ENCODE peak calls at places on chromosomes 4 and X, in five cellular contexts. H is psoas muscle, V is foreskin keratinocyte, P is left lung, M is body of pancreas. R is an unnamed sample.

GRCh38 chrX:1511150-1511549 is 25.8 kb downstream of the P2RY8 start:
- ATAC-seq in H (no peak), V (no peak), M (no peak), P (no peak), R (no peak)

GRCh38 chrX:150574824-150575409 is 6.5 kb downstream of the MTM1 start:
- ATAC-seq in H (no peak), V (peak; percentile 9), P (no peak), M (no peak), R (no peak)

GRCh38 chr4:127244515-127244914 is 388.2 kb upstream of the INTU start:
- ATAC-seq in M (no peak), V (no peak), P (no peak), H (no peak), R (no peak)

GRCh38 chr4:39649639-39650265 is 11.1 kb upstream of the SMIM14 start:
- ATAC-seq in H (no peak), V (no peak), P (no peak), M (no peak), R (no peak)

GRCh38 chrX:15242899-15243555 is 26.9 kb downstream of the ASB9 start:
- ATAC-seq in M (no peak), H (no peak), V (no peak), P (peak; percentile 65), R (no peak)

GRCh38 chr4:73650255-73650654 is 30.0 kb upstream of the RASSF6 start:
- ATAC-seq in H (no peak), P (no peak), M (no peak), V (peak; percentile 25), R (no peak)

GRCh38 chr4:83114576-83114975 is at the start of gene PLAC8:
- ATAC-seq in P (peak; percentile 24), M (no peak), V (peak; percentile 48), H (no peak), R (no peak)

GRCh38 chr4:27043200-27043599 is 182.6 kb downstream of the STIM2 start:
- ATAC-seq in V (no peak), H (no peak), M (no peak), P (no peak), R (no peak)

GRCh38 chr4:48722509-48723446 is 57.3 kb downstream of the FRYL start:
- ATAC-seq in P (no peak), H (no peak), M (no peak), V (no peak), R (no peak)

GRCh38 chr4:8528713-8529112 is 51.5 kb upstream of the GPR78 start:
- ATAC-seq in V (peak; percentile 88), M (no peak), H (no peak), P (peak; percentile 36), R (no peak)

GRCh38 chr4:47210828-47211227 is 179.5 kb downstream of the GABRB1 start:
- ATAC-seq in P (no peak), H (no peak), V (no peak), M (no peak), R (no peak)

GRCh38 chr4:71230258-71230594 is 108.6 kb upstream of the SLC4A4 start:
- ATAC-seq in P (peak; percentile 73), V (no peak), M (peak; percentile 17), H (no peak), R (no peak)

GRCh38 chr4:99300934-99301333 is 10.1 kb upstream of the ADH1A start:
- ATAC-seq in P (peak; percentile 85), M (peak; percentile 74), H (peak; percentile 62), V (no peak), R (peak; percentile 93)

GRCh38 chrX:119206203-119206602 is 29.9 kb upstream of the PGRMC1 start:
- ATAC-seq in P (no peak), V (no peak), M (no peak), H (no peak), R (no peak)

GRCh38 chrX:155666741-155667140 is 54.0 kb upstream of the TMLHE start:
- ATAC-seq in H (no peak), P (no peak), V (no peak), M (no peak), R (no peak)

GRCh38 chr4:152807294-152807829 is 27.6 kb downstream of the ARFIP1 start:
- ATAC-seq in P (no peak), H (no peak), M (no peak), V (peak; percentile 68), R (no peak)

GRCh38 chrX:11664211-11664888 is 1.4 kb downstream of the ARHGAP6 start:
- ATAC-seq in H (peak; percentile 23), M (no peak), P (peak; percentile 20), V (no peak), R (peak; percentile 17)

GRCh38 chr4:148293571-148293970 is 148.6 kb downstream of the NR3C2 start:
- ATAC-seq in M (no peak), P (no peak), H (no peak), V (no peak), R (no peak)

GRCh38 chr4:60724623-60725022 is 475.5 kb upstream of the ADGRL3 start:
- ATAC-seq in V (peak; percentile 85), M (no peak), P (no peak), H (no peak), R (no peak)

GRCh38 chr4:182510836-182511235 is 267.6 kb downstream of the TENM3 start:
- ATAC-seq in P (no peak), V (no peak), M (no peak), H (no peak), R (no peak)

GRCh38 chr4:102343964-102344519 is 1.2 kb downstream of the SLC39A8 start:
- ATAC-seq in H (no peak), M (peak; percentile 64), V (peak; percentile 74), P (peak; percentile 57), R (no peak)

GRCh38 chr4:168678751-168679366 is 182.0 kb downstream of the PALLD start:
- ATAC-seq in H (no peak), M (no peak), V (no peak), P (no peak), R (no peak)

GRCh38 chr4:168679397-168680176 is 182.7 kb downstream of the PALLD start:
- ATAC-seq in P (no peak), V (no peak), H (no peak), M (no peak), R (no peak)

GRCh38 chr4:168685136-168685535 is 188.3 kb downstream of the PALLD start:
- ATAC-seq in V (no peak), P (no peak), M (no peak), H (no peak), R (no peak)

GRCh38 chr4:168683595-168683994 is 186.7 kb downstream of the PALLD start:
- ATAC-seq in M (no peak), P (no peak), V (peak; percentile 70), H (no peak), R (no peak)

GRCh38 chr4:168682898-168683500 is 186.1 kb downstream of the PALLD start:
- ATAC-seq in M (no peak), V (peak; percentile 65), P (no peak), H (no peak), R (no peak)
- H3K4me1 ChIP-seq in M (no peaks in the 10 kb centered on the region), V (peaks cover 6% of the 10 kb centered on the region), P (no peaks in the 10 kb centered on the region), H (no peaks in the 10 kb centered on the region), R (no peaks in the 10 kb centered on the region)

GRCh38 chr4:87005369-87005689 is 70.5 kb downstream of the AFF1 start:
- ATAC-seq in H (no peak), V (no peak), P (no peak), M (no peak), R (no peak)
- H3K4me1 ChIP-seq in H (peaks cover 56% of the 10 kb centered on the region), V (peaks cover 27% of the 10 kb centered on the region), P (peaks cover 21% of the 10 kb centered on the region), M (peaks cover 48% of the 10 kb centered on the region), R (no peaks in the 10 kb centered on the region)

DNA sequence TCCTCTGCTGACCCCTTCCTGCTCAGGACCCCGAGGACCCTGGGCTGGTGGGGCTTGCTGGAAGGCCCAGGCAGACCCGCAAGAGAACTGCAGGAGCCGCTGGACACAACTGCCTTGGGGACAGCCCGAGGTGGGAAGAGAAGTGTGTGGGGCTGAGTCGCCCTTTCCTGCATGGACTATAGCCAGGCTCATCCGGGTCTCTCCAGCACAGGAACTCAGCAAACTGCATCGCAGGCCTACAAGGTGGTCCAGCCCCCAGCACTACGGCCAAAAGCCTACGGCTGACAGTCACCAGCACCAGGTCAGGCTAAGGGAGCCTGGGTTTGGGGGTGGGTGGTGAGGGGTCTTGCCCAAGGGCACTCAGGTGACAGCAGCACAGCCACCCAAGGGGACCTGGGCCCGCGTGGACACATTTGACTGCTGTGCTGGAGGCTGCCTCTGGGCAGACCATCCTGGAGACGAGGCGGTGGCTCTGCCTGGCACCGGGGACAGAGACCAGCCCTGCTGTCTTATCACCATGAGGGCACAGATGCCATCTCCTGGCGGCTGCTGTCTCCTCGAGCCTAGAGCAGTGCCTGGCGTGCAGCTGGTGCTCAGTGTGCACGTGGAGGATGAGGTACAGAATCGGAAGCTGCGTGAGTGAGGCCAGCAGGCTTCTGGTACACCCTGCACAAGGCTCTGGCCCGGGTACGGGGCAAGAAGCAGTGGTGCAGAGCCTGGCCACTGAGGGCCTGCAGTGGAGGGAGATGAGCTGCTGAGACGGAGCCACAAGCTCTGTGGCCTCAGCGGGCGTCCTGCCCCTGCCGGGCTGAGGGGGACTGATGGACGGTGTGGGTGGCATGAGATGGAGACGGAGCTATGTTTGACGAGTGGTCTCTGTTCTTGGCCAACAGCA is 15.1 kb downstream of the LRPAP1 start:
- ATAC-seq in M (no peak), V (no peak), H (no peak), P (no peak), R (no peak)
- H3K4me1 ChIP-seq in M (no peaks in the 10 kb centered on the region), V (no peaks in the 10 kb centered on the region), H (no peaks in the 10 kb centered on the region), P (no peaks in the 10 kb centered on the region), R (no peaks in the 10 kb centered on the region)

GRCh38 chrX:48919360-48919821 is 567 bp upstream of the PIM2 start:
- ATAC-seq in V (peak; percentile 10), P (peak; percentile 14), M (no peak), H (no peak), R (peak; percentile 20)
- H3K4me1 ChIP-seq in V (no peaks in the 10 kb centered on the region), P (peaks cover 3% of the 10 kb centered on the region), M (peaks cover 21% of the 10 kb centered on the region), H (no peaks in the 10 kb centered on the region), R (peaks cover 30% of the 10 kb centered on the region)

DNA sequence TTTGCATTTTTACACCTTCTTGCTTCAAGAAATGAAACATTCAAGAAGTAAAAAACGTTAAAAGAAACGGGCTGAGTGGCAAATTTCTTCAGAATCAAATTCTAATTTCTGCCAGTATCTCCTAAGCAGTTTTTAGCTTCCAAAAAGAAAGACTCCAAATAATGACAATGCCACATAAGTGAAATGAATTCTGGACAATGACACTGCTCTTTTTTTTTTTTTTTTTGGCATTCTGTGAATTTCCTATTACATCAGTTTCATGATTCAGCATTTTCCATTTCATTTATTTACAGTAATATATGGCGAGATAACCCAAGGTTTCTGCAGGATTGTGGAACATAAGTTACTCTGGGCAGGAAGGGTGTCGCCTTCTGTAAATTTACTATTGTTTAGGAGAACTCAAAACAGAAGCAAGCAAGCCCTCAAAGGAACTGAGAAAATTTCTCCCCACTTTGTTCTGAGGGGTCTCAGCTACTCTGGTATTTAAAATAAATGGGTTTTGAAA is 1.3 kb downstream of the SEL1L3 start:
- ATAC-seq in V (no peak), M (peak; percentile 20), H (no peak), P (peak; percentile 2), R (no peak)
- H3K4me1 ChIP-seq in V (peaks cover 15% of the 10 kb centered on the region), M (peaks cover 56% of the 10 kb centered on the region), H (peaks cover 13% of the 10 kb centered on the region), P (no peaks in the 10 kb centered on the region), R (peaks cover 2% of the 10 kb centered on the region)

GRCh38 chrX:72713130-72713529 is 976 bp downstream of the PHKA1 start:
- ATAC-seq in H (no peak), V (no peak), M (no peak), P (no peak), R (no peak)
- H3K4me1 ChIP-seq in H (no peaks in the 10 kb centered on the region), V (no peaks in the 10 kb centered on the region), M (no peaks in the 10 kb centered on the region), P (no peaks in the 10 kb centered on the region), R (no peaks in the 10 kb centered on the region)

DNA sequence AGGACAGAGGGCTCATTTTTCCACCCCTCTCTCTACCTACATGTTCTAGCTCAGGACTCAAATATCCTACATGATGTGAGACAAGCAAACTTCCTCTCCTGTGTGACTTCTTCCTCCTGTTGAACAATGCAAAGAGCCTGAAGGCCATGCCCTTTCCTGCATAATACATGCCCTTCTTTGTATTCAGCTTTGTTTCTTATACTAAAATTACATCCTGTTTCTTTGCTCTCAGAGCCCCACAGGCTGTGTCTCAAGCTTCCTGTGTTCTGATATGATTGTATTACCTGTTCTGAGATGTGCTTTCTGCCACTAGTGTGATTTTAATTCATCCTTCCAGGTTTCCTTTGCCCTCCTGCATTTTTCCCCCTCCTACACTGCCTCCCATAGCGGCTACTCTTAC is 166.4 kb upstream of the AFF2 start:
- ATAC-seq in H (no peak), M (no peak), V (no peak), P (no peak), R (no peak)
- H3K4me1 ChIP-seq in H (no peaks in the 10 kb centered on the region), M (no peaks in the 10 kb centered on the region), V (no peaks in the 10 kb centered on the region), P (no peaks in the 10 kb centered on the region), R (no peaks in the 10 kb centered on the region)

R was measured in gastroesophageal sphincter.